ENCODE peak calls at places on chromosomes 6 and 20, in four cellular contexts. One of them, this sample, is unnamed.

GRCh38 chr6:36771145-36771544 is 68.1 kb downstream of the CPNE5 start:
- DNase-seq in K562: no peak
- DNase-seq in H1: no peak
- DNase-seq in HepG2: no peak
- DNase-seq in this sample: no peak

GRCh38 chr20:52056203-52057062 is 135.1 kb downstream of the ZFP64 start:
- DNase-seq in HepG2: no peak
- DNase-seq in K562: no peak
- DNase-seq in H1: no peak
- DNase-seq in this sample: no peak

GRCh38 chr6:152267967-152268845 is 369.0 kb downstream of the SYNE1 start:
- DNase-seq in HepG2: peak; percentile 45
- DNase-seq in H1: no peak
- DNase-seq in K562: peak; percentile 11
- DNase-seq in this sample: no peak

GRCh38 chr20:48600470-48600945 is 227.3 kb downstream of the PREX1 start:
- DNase-seq in K562: no peak
- DNase-seq in H1: no peak
- DNase-seq in HepG2: no peak
- DNase-seq in this sample: no peak

GRCh38 chr20:10863337-10864060 is 189.7 kb upstream of the JAG1 start:
- DNase-seq in H1: no peak
- DNase-seq in HepG2: no peak
- DNase-seq in K562: no peak
- DNase-seq in this sample: no peak

GRCh38 chr20:10705801-10706459 is 32.1 kb upstream of the JAG1 start:
- DNase-seq in K562: no peak
- DNase-seq in H1: no peak
- DNase-seq in HepG2: peak; percentile 93
- DNase-seq in this sample: no peak

GRCh38 chr6:89281779-89282246 is 33.3 kb downstream of the GABRR2 start:
- DNase-seq in H1: peak; percentile 49
- DNase-seq in K562: peak; percentile 79
- DNase-seq in HepG2: peak; percentile 44
- DNase-seq in this sample: peak; percentile 74

GRCh38 chr6:39217177-39217864 is 12.0 kb downstream of the KCNK5 start:
- DNase-seq in HepG2: no peak
- DNase-seq in K562: no peak
- DNase-seq in H1: no peak
- DNase-seq in this sample: no peak

GRCh38 chr6:133132092-133132491 is 109.1 kb upstream of the EYA4 start:
- DNase-seq in K562: no peak
- DNase-seq in HepG2: no peak
- DNase-seq in H1: no peak
- DNase-seq in this sample: no peak

GRCh38 chr20:36308318-36308710 is 2.2 kb downstream of the DLGAP4 start:
- DNase-seq in H1: no peak
- DNase-seq in K562: no peak
- DNase-seq in HepG2: no peak
- DNase-seq in this sample: no peak

GRCh38 chr6:31098449-31098938 is 13.9 kb downstream of the C6orf15 start:
- DNase-seq in H1: no peak
- DNase-seq in HepG2: no peak
- DNase-seq in K562: no peak
- DNase-seq in this sample: no peak

GRCh38 chr20:46333136-46333991 is 25.1 kb upstream of the CDH22 start:
- DNase-seq in H1: no peak
- DNase-seq in K562: no peak
- DNase-seq in HepG2: no peak
- DNase-seq in this sample: no peak

GRCh38 chr6:27753668-27754407 is 158.4 kb downstream of the OR2B2 start:
- DNase-seq in H1: peak; percentile 59
- DNase-seq in K562: peak; percentile 87
- DNase-seq in HepG2: peak; percentile 83
- DNase-seq in this sample: peak; percentile 82

GRCh38 chr6:44580901-44581300 is 193.4 kb downstream of the CDC5L start:
- DNase-seq in H1: no peak
- DNase-seq in K562: no peak
- DNase-seq in HepG2: no peak
- DNase-seq in this sample: no peak

GRCh38 chr20:61983965-61984364 is 81.7 kb downstream of the TAF4 start:
- DNase-seq in H1: no peak
- DNase-seq in HepG2: no peak
- DNase-seq in K562: no peak
- DNase-seq in this sample: no peak

GRCh38 chr20:63116412-63117106 is 99.4 kb downstream of the YTHDF1 start:
- DNase-seq in H1: peak; percentile 19
- DNase-seq in HepG2: no peak
- DNase-seq in K562: peak; percentile 82
- DNase-seq in this sample: peak; percentile 76

GRCh38 chr6:13667655-13668054 is 44.0 kb downstream of the RANBP9 start:
- DNase-seq in K562: no peak
- DNase-seq in H1: no peak
- DNase-seq in HepG2: no peak
- DNase-seq in this sample: no peak

GRCh38 chr6:6783736-6784135 is 195.2 kb downstream of the LY86 start:
- DNase-seq in HepG2: no peak
- DNase-seq in K562: no peak
- DNase-seq in H1: no peak
- DNase-seq in this sample: no peak

GRCh38 chr6:44339301-44339700 is 3.1 kb upstream of the SPATS1 start:
- DNase-seq in K562: no peak
- DNase-seq in HepG2: no peak
- DNase-seq in H1: no peak
- DNase-seq in this sample: no peak

GRCh38 chr6:33671381-33672072 is 40.0 kb downstream of the UQCC2 start:
- DNase-seq in K562: no peak
- DNase-seq in HepG2: no peak
- DNase-seq in H1: no peak
- DNase-seq in this sample: no peak

GRCh38 chr20:17226410-17227198 is at the start of gene PCSK2:
- DNase-seq in H1: peak; percentile 60
- DNase-seq in HepG2: no peak
- DNase-seq in K562: peak; percentile 72
- DNase-seq in this sample: peak; percentile 90

GRCh38 chr6:158737710-158738615 is 81.2 kb downstream of the EZR start:
- DNase-seq in K562: no peak
- DNase-seq in H1: no peak
- DNase-seq in HepG2: no peak
- DNase-seq in this sample: no peak

GRCh38 chr6:126117251-126117650 is 130.9 kb downstream of the TRMT11 start:
- DNase-seq in H1: no peak
- DNase-seq in HepG2: no peak
- DNase-seq in K562: no peak
- DNase-seq in this sample: no peak

GRCh38 chr20:57061058-57061900 is 205.2 kb downstream of the BMP7 start:
- DNase-seq in HepG2: no peak
- DNase-seq in K562: peak; percentile 17
- DNase-seq in H1: no peak
- DNase-seq in this sample: peak; percentile 80

GRCh38 chr6:20160541-20161283 is 51.6 kb downstream of the MBOAT1 start:
- DNase-seq in HepG2: no peak
- DNase-seq in H1: no peak
- DNase-seq in K562: no peak
- DNase-seq in this sample: no peak

GRCh38 chr20:49214546-49214945 is 4.7 kb upstream of the DDX27 start:
- DNase-seq in HepG2: no peak
- DNase-seq in K562: no peak
- DNase-seq in H1: no peak
- DNase-seq in this sample: no peak

GRCh38 chr20:43941476-43942212 is 27.0 kb downstream of the TOX2 start:
- DNase-seq in H1: no peak
- DNase-seq in K562: no peak
- DNase-seq in HepG2: no peak
- DNase-seq in this sample: no peak

GRCh38 chr6:19320066-19320465 is 517.1 kb upstream of the ID4 start:
- DNase-seq in H1: no peak
- DNase-seq in K562: no peak
- DNase-seq in HepG2: no peak
- DNase-seq in this sample: no peak

GRCh38 chr20:53874104-53874503 is 196.3 kb downstream of the BCAS1 start:
- DNase-seq in K562: no peak
- DNase-seq in H1: no peak
- DNase-seq in HepG2: no peak
- DNase-seq in this sample: no peak

GRCh38 chr6:16950825-16951495 is 150.9 kb upstream of the STMND1 start:
- DNase-seq in K562: no peak
- DNase-seq in H1: no peak
- DNase-seq in HepG2: no peak
- DNase-seq in this sample: no peak

GRCh38 chr20:5090191-5090590 is 29.6 kb downstream of the PCNA start:
- DNase-seq in K562: no peak
- DNase-seq in HepG2: no peak
- DNase-seq in H1: no peak
- DNase-seq in this sample: no peak

GRCh38 chr20:6622041-6622440 is 145.4 kb upstream of the BMP2 start:
- DNase-seq in K562: no peak
- DNase-seq in H1: no peak
- DNase-seq in HepG2: no peak
- DNase-seq in this sample: no peak

GRCh38 chr6:35736293-35736894 is 438 bp upstream of the ARMC12 start:
- DNase-seq in H1: no peak
- DNase-seq in K562: peak; percentile 76
- DNase-seq in HepG2: peak; percentile 60
- DNase-seq in this sample: peak; percentile 88

GRCh38 chr20:53503517-53503919 is 90.1 kb downstream of the ZNF217 start:
- DNase-seq in K562: no peak
- DNase-seq in H1: no peak
- DNase-seq in HepG2: no peak
- DNase-seq in this sample: no peak

GRCh38 chr6:150255840-150256239 is 113.0 kb upstream of the IYD start:
- DNase-seq in H1: no peak
- DNase-seq in K562: no peak
- DNase-seq in HepG2: no peak
- DNase-seq in this sample: no peak
- TF ChIP-seq JUN in H1: no peak
- TF ChIP-seq JUN in K562: no peak
- TF ChIP-seq JUN in HepG2: no peak
- TF ChIP-seq JUN in this sample: no peak

GRCh38 chr6:41039060-41039998 is at the start of gene UNC5CL:
- DNase-seq in H1: no peak
- DNase-seq in HepG2: peak; percentile 45
- DNase-seq in K562: peak; percentile 82
- DNase-seq in this sample: peak; percentile 77
- TF ChIP-seq ATF3 in H1: no peak
- TF ChIP-seq ATF3 in HepG2: no peak
- TF ChIP-seq ATF3 in K562: no peak
- TF ChIP-seq ATF3 in this sample: no peak

GRCh38 chr6:3221579-3221978 is 5.9 kb downstream of the TUBB2B start:
- DNase-seq in H1: no peak
- DNase-seq in HepG2: no peak
- DNase-seq in K562: no peak
- DNase-seq in this sample: no peak

GRCh38 chr6:3226422-3227362 is 761 bp downstream of the TUBB2B start:
- DNase-seq in H1: no peak
- DNase-seq in K562: peak; percentile 57
- DNase-seq in HepG2: no peak
- DNase-seq in this sample: peak; percentile 55

GRCh38 chr6:3218266-3218665 is 9.2 kb downstream of the TUBB2B start:
- DNase-seq in HepG2: no peak
- DNase-seq in K562: no peak
- DNase-seq in H1: no peak
- DNase-seq in this sample: no peak

GRCh38 chr6:3220366-3220765 is 7.1 kb downstream of the TUBB2B start:
- DNase-seq in HepG2: no peak
- DNase-seq in K562: no peak
- DNase-seq in H1: no peak
- DNase-seq in this sample: no peak

DNA sequence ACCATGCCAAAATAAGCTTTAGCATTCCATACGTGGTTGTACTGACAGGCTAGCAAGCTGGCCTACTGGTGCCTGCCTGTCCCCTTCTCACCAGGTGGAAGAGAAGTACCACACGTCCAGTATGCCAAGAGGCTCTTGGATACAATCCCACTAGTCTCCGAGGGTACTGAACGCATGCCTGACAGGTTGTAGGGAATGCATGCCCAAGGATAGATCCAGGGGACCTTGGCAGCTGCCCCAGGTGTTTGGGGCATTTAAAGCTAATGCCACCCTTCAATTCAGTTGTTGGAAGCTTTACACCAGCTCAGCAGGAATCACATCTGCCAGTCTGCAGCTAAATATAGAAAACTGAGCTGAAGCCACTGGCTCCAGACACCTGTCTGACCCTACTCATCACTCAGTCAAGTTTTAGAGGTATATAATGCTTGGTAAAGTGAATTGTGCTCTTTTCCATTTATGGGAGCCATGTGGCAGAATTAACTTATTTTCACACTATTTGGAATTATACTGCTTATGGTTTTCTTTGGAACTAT is 4.9 kb downstream of the TUBB2B start:
- DNase-seq in K562: no peak
- DNase-seq in H1: no peak
- DNase-seq in HepG2: no peak
- DNase-seq in this sample: no peak
- TF ChIP-seq JUN in K562: no peak
- TF ChIP-seq JUN in H1: no peak
- TF ChIP-seq JUN in HepG2: no peak
- TF ChIP-seq JUN in this sample: no peak

DNA sequence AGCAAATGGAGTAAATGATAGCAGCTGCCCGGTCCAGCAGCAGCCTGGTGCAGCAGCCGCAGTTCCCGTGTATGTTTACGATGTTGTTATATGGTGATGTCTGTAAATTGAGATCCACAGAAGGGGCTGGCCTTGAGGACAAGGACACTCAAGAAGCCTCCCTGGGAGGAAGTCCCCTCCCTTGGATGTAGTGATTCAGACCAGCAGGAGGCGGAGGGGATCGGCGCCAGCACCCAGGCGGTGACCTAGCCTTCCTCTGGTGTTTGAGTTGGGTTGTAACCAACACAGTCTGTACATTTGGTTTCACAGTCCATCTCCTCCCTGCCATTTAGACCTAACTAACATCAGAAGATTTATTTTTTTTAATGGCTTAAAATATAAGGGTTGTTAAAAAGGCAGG is 187.8 kb downstream of the SYNDIG1 start:
- DNase-seq in HepG2: no peak
- DNase-seq in K562: peak; percentile 8
- DNase-seq in H1: no peak
- DNase-seq in this sample: no peak
- TF ChIP-seq ATF3 in HepG2: no peak
- TF ChIP-seq ATF3 in K562: no peak
- TF ChIP-seq ATF3 in H1: no peak
- TF ChIP-seq ATF3 in this sample: no peak

GRCh38 chr6:3746696-3747095 is 4.8 kb downstream of the PXDC1 start:
- DNase-seq in HepG2: no peak
- DNase-seq in H1: no peak
- DNase-seq in K562: no peak
- DNase-seq in this sample: no peak
- TF ChIP-seq JUN in HepG2: no peak
- TF ChIP-seq JUN in H1: no peak
- TF ChIP-seq JUN in K562: no peak
- TF ChIP-seq JUN in this sample: no peak

This sample was measured in WTC11.